ENCODE peak calls at places on chromosomes 3 and 15, in nine cellular contexts. One of them, this sample, is unnamed.
A peak's percentile ranks its signal among the peaks of the same experiment; 100 is the strongest.

GRCh38 chr15:38320181-38320580 is 67.5 kb downstream of the SPRED1 start:
- DNase-seq in left lung: no peak
- DNase-seq in ovary: no peak
- DNase-seq in psoas muscle: no peak
- DNase-seq in SJSA1: no peak
- DNase-seq in body of pancreas: no peak
- DNase-seq in fibroblast of the aortic adventitia: peak; percentile 52
- DNase-seq in LNCaP clone FGC: no peak
- DNase-seq in A549: no peak
- DNase-seq in this sample: no peak

GRCh38 chr15:27650244-27650643 is 448.9 kb downstream of the OCA2 start:
- DNase-seq in left lung: no peak
- DNase-seq in ovary: no peak
- DNase-seq in psoas muscle: no peak
- DNase-seq in SJSA1: no peak
- DNase-seq in body of pancreas: no peak
- DNase-seq in fibroblast of the aortic adventitia: no peak
- DNase-seq in LNCaP clone FGC: no peak
- DNase-seq in A549: no peak
- DNase-seq in this sample: no peak

GRCh38 chr15:27454281-27455060 is 483.5 kb downstream of the GABRG3 start:
- DNase-seq in left lung: no peak
- DNase-seq in ovary: no peak
- DNase-seq in psoas muscle: no peak
- DNase-seq in SJSA1: peak; percentile 56
- DNase-seq in body of pancreas: no peak
- DNase-seq in fibroblast of the aortic adventitia: peak; percentile 54
- DNase-seq in LNCaP clone FGC: no peak
- DNase-seq in A549: peak; percentile 50
- DNase-seq in this sample: no peak

GRCh38 chr15:67173015-67173414 is 81.4 kb downstream of the AAGAB start:
- DNase-seq in left lung: no peak
- DNase-seq in ovary: peak; percentile 23
- DNase-seq in psoas muscle: no peak
- DNase-seq in SJSA1: no peak
- DNase-seq in body of pancreas: no peak
- DNase-seq in fibroblast of the aortic adventitia: no peak
- DNase-seq in LNCaP clone FGC: no peak
- DNase-seq in A549: no peak
- DNase-seq in this sample: no peak

GRCh38 chr3:46400846-46401245 is 6.0 kb downstream of the CCR5AS start:
- DNase-seq in left lung: no peak
- DNase-seq in ovary: no peak
- DNase-seq in psoas muscle: no peak
- DNase-seq in SJSA1: no peak
- DNase-seq in body of pancreas: no peak
- DNase-seq in fibroblast of the aortic adventitia: no peak
- DNase-seq in LNCaP clone FGC: no peak
- DNase-seq in A549: no peak
- DNase-seq in this sample: no peak

GRCh38 chr3:190375250-190375649 is 12.7 kb upstream of the CLDN16 start:
- DNase-seq in left lung: no peak
- DNase-seq in ovary: no peak
- DNase-seq in psoas muscle: no peak
- DNase-seq in SJSA1: no peak
- DNase-seq in body of pancreas: no peak
- DNase-seq in fibroblast of the aortic adventitia: no peak
- DNase-seq in LNCaP clone FGC: no peak
- DNase-seq in A549: no peak
- DNase-seq in this sample: no peak

GRCh38 chr15:62625421-62626033 is 417.0 kb upstream of the TPM1 start:
- DNase-seq in left lung: no peak
- DNase-seq in ovary: no peak
- DNase-seq in psoas muscle: no peak
- DNase-seq in SJSA1: no peak
- DNase-seq in body of pancreas: no peak
- DNase-seq in fibroblast of the aortic adventitia: peak; percentile 42
- DNase-seq in LNCaP clone FGC: no peak
- DNase-seq in A549: no peak
- DNase-seq in this sample: no peak

GRCh38 chr3:122533480-122533879 is 18.7 kb upstream of the KPNA1 start:
- DNase-seq in left lung: no peak
- DNase-seq in ovary: no peak
- DNase-seq in psoas muscle: no peak
- DNase-seq in SJSA1: no peak
- DNase-seq in body of pancreas: no peak
- DNase-seq in fibroblast of the aortic adventitia: no peak
- DNase-seq in LNCaP clone FGC: no peak
- DNase-seq in A549: no peak
- DNase-seq in this sample: no peak

GRCh38 chr3:194315965-194316361 is 35.2 kb downstream of the CPN2 start:
- DNase-seq in left lung: peak; percentile 54
- DNase-seq in ovary: peak; percentile 52
- DNase-seq in psoas muscle: no peak
- DNase-seq in SJSA1: no peak
- DNase-seq in body of pancreas: no peak
- DNase-seq in fibroblast of the aortic adventitia: peak; percentile 60
- DNase-seq in LNCaP clone FGC: no peak
- DNase-seq in A549: peak; percentile 33
- DNase-seq in this sample: no peak

GRCh38 chr3:14925729-14926591 is 21.4 kb upstream of the NR2C2 start:
- DNase-seq in left lung: no peak
- DNase-seq in ovary: no peak
- DNase-seq in psoas muscle: no peak
- DNase-seq in SJSA1: no peak
- DNase-seq in body of pancreas: no peak
- DNase-seq in fibroblast of the aortic adventitia: peak; percentile 80
- DNase-seq in LNCaP clone FGC: peak; percentile 46
- DNase-seq in A549: peak; percentile 72
- DNase-seq in this sample: no peak

GRCh38 chr3:58664611-58665010 is 2.0 kb downstream of the FAM3D start:
- DNase-seq in left lung: no peak
- DNase-seq in ovary: no peak
- DNase-seq in psoas muscle: no peak
- DNase-seq in SJSA1: no peak
- DNase-seq in body of pancreas: no peak
- DNase-seq in fibroblast of the aortic adventitia: no peak
- DNase-seq in LNCaP clone FGC: no peak
- DNase-seq in A549: no peak
- DNase-seq in this sample: peak; percentile 2

GRCh38 chr15:28980709-28981350 is 95.1 kb downstream of the APBA2 start:
- DNase-seq in left lung: no peak
- DNase-seq in ovary: no peak
- DNase-seq in psoas muscle: no peak
- DNase-seq in SJSA1: no peak
- DNase-seq in body of pancreas: no peak
- DNase-seq in fibroblast of the aortic adventitia: no peak
- DNase-seq in LNCaP clone FGC: no peak
- DNase-seq in A549: no peak
- DNase-seq in this sample: no peak

GRCh38 chr3:119148493-119149180 is 2.7 kb downstream of the TEX55 start:
- DNase-seq in left lung: no peak
- DNase-seq in ovary: no peak
- DNase-seq in psoas muscle: no peak
- DNase-seq in SJSA1: no peak
- DNase-seq in body of pancreas: no peak
- DNase-seq in fibroblast of the aortic adventitia: peak; percentile 38
- DNase-seq in LNCaP clone FGC: no peak
- DNase-seq in A549: peak; percentile 61
- DNase-seq in this sample: no peak

GRCh38 chr15:65004993-65005392 is 15.3 kb upstream of the SPG21 start:
- DNase-seq in left lung: no peak
- DNase-seq in ovary: no peak
- DNase-seq in psoas muscle: no peak
- DNase-seq in SJSA1: no peak
- DNase-seq in body of pancreas: no peak
- DNase-seq in fibroblast of the aortic adventitia: no peak
- DNase-seq in LNCaP clone FGC: no peak
- DNase-seq in A549: no peak
- DNase-seq in this sample: no peak

GRCh38 chr15:51191766-51192165 is 97.1 kb upstream of the TNFAIP8L3 start:
- DNase-seq in left lung: no peak
- DNase-seq in ovary: no peak
- DNase-seq in psoas muscle: no peak
- DNase-seq in SJSA1: no peak
- DNase-seq in body of pancreas: no peak
- DNase-seq in fibroblast of the aortic adventitia: no peak
- DNase-seq in LNCaP clone FGC: no peak
- DNase-seq in A549: no peak
- DNase-seq in this sample: no peak

GRCh38 chr3:126685493-126685892 is 18.5 kb upstream of the CHCHD6 start:
- DNase-seq in left lung: no peak
- DNase-seq in ovary: no peak
- DNase-seq in psoas muscle: no peak
- DNase-seq in SJSA1: no peak
- DNase-seq in body of pancreas: no peak
- DNase-seq in fibroblast of the aortic adventitia: peak; percentile 56
- DNase-seq in LNCaP clone FGC: no peak
- DNase-seq in A549: no peak
- DNase-seq in this sample: no peak

GRCh38 chr3:119937229-119937628 is 155.3 kb downstream of the NR1I2 start:
- DNase-seq in left lung: no peak
- DNase-seq in ovary: no peak
- DNase-seq in psoas muscle: no peak
- DNase-seq in SJSA1: no peak
- DNase-seq in body of pancreas: no peak
- DNase-seq in fibroblast of the aortic adventitia: no peak
- DNase-seq in LNCaP clone FGC: no peak
- DNase-seq in A549: no peak
- DNase-seq in this sample: no peak

GRCh38 chr15:90083954-90084607 is 18.2 kb downstream of the IDH2 start:
- DNase-seq in left lung: no peak
- DNase-seq in ovary: no peak
- DNase-seq in psoas muscle: no peak
- DNase-seq in SJSA1: no peak
- DNase-seq in body of pancreas: no peak
- DNase-seq in fibroblast of the aortic adventitia: no peak
- DNase-seq in LNCaP clone FGC: no peak
- DNase-seq in A549: no peak
- DNase-seq in this sample: no peak

GRCh38 chr3:134008630-134009156 is 21.0 kb downstream of the SLCO2A1 start:
- DNase-seq in left lung: no peak
- DNase-seq in ovary: no peak
- DNase-seq in psoas muscle: no peak
- DNase-seq in SJSA1: peak; percentile 92
- DNase-seq in body of pancreas: no peak
- DNase-seq in fibroblast of the aortic adventitia: peak; percentile 85
- DNase-seq in LNCaP clone FGC: no peak
- DNase-seq in A549: peak; percentile 25
- DNase-seq in this sample: no peak

GRCh38 chr15:54960266-54960665 is 236.5 kb downstream of the RSL24D1 start:
- DNase-seq in left lung: no peak
- DNase-seq in ovary: no peak
- DNase-seq in psoas muscle: no peak
- DNase-seq in SJSA1: no peak
- DNase-seq in body of pancreas: no peak
- DNase-seq in fibroblast of the aortic adventitia: no peak
- DNase-seq in LNCaP clone FGC: no peak
- DNase-seq in A549: no peak
- DNase-seq in this sample: no peak

GRCh38 chr3:65595997-65596300 is 442.8 kb downstream of the MAGI1 start:
- DNase-seq in left lung: no peak
- DNase-seq in ovary: no peak
- DNase-seq in psoas muscle: no peak
- DNase-seq in SJSA1: no peak
- DNase-seq in body of pancreas: no peak
- DNase-seq in fibroblast of the aortic adventitia: no peak
- DNase-seq in LNCaP clone FGC: no peak
- DNase-seq in A549: no peak
- DNase-seq in this sample: no peak
- H3K4me3 ChIP-seq in left lung: no peak overlapping the region
- H3K4me3 ChIP-seq in ovary: no peak overlapping the region
- H3K4me3 ChIP-seq in psoas muscle: no peak overlapping the region
- H3K4me3 ChIP-seq in SJSA1: no peak overlapping the region
- H3K4me3 ChIP-seq in body of pancreas: no peak overlapping the region
- H3K4me3 ChIP-seq in fibroblast of the aortic adventitia: no peak overlapping the region
- H3K4me3 ChIP-seq in LNCaP clone FGC: no peak overlapping the region
- H3K4me3 ChIP-seq in A549: no peak overlapping the region
- H3K4me3 ChIP-seq in this sample: no peak overlapping the region

GRCh38 chr3:155676252-155676981 is 68.5 kb downstream of the PLCH1 start:
- DNase-seq in left lung: peak; percentile 50
- DNase-seq in ovary: no peak
- DNase-seq in psoas muscle: peak; percentile 41
- DNase-seq in SJSA1: peak; percentile 45
- DNase-seq in body of pancreas: peak; percentile 22
- DNase-seq in fibroblast of the aortic adventitia: peak; percentile 60
- DNase-seq in LNCaP clone FGC: no peak
- DNase-seq in A549: peak; percentile 13
- DNase-seq in this sample: no peak
- H3K4me3 ChIP-seq in left lung: peak overlapping the region; percentile 7
- H3K4me3 ChIP-seq in ovary: no peak overlapping the region
- H3K4me3 ChIP-seq in psoas muscle: peak overlapping the region; percentile 39
- H3K4me3 ChIP-seq in SJSA1: peak overlapping the region; percentile 16
- H3K4me3 ChIP-seq in body of pancreas: no peak overlapping the region
- H3K4me3 ChIP-seq in fibroblast of the aortic adventitia: peak overlapping the region; percentile 45
- H3K4me3 ChIP-seq in LNCaP clone FGC: no peak overlapping the region
- H3K4me3 ChIP-seq in A549: peak overlapping the region; percentile 23
- H3K4me3 ChIP-seq in this sample: peak overlapping the region; percentile 10

DNA sequence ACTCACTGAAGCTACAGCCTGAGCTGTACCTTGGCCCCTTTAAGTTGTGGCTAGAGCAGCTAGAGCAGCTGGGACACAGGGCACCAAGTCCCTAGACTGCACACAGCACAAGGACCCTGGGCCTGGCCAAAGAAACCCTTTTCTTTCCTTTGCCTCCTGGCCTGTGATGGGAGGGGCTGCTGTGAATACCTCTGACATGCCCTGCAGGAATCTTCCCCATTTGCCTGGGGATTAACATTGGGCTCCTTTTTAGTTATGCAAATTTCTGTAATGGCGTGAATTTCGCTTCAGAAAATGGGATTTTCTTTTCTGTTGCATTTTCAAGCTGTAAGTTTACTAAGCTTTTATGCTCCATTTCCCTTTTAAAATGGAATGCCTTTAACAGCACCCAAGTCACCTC is 611.2 kb upstream of the ARPP21 start:
- DNase-seq in left lung: no peak
- DNase-seq in ovary: no peak
- DNase-seq in psoas muscle: no peak
- DNase-seq in SJSA1: no peak
- DNase-seq in body of pancreas: no peak
- DNase-seq in fibroblast of the aortic adventitia: no peak
- DNase-seq in LNCaP clone FGC: no peak
- DNase-seq in A549: no peak
- DNase-seq in this sample: no peak
- H3K4me3 ChIP-seq in left lung: no peak overlapping the region
- H3K4me3 ChIP-seq in ovary: no peak overlapping the region
- H3K4me3 ChIP-seq in psoas muscle: no peak overlapping the region
- H3K4me3 ChIP-seq in SJSA1: no peak overlapping the region
- H3K4me3 ChIP-seq in body of pancreas: no peak overlapping the region
- H3K4me3 ChIP-seq in fibroblast of the aortic adventitia: no peak overlapping the region
- H3K4me3 ChIP-seq in LNCaP clone FGC: no peak overlapping the region
- H3K4me3 ChIP-seq in A549: no peak overlapping the region
- H3K4me3 ChIP-seq in this sample: no peak overlapping the region

DNA sequence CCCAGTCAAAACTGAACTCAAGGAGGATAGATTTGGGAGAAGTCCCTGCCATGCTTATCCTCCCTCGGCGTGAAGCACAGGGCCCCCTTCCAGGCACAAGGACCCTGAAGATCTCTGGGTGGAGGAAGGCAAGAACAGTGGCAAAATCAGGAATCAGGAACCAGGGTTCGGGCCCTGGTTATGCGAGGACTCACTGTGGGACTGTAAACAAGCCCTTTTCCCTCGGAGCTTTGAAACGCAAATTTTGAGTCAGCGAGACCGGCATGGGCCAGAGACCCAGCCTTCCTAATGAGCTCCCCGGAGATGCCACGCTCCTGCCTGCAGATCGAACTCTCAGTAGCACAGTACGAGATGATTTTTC is 70.2 kb downstream of the SLC12A8 start:
- DNase-seq in left lung: no peak
- DNase-seq in ovary: no peak
- DNase-seq in psoas muscle: no peak
- DNase-seq in SJSA1: no peak
- DNase-seq in body of pancreas: no peak
- DNase-seq in fibroblast of the aortic adventitia: no peak
- DNase-seq in LNCaP clone FGC: no peak
- DNase-seq in A549: no peak
- DNase-seq in this sample: no peak
- H3K4me3 ChIP-seq in left lung: peak overlapping the region; percentile 31
- H3K4me3 ChIP-seq in ovary: no peak overlapping the region
- H3K4me3 ChIP-seq in psoas muscle: peak overlapping the region; percentile 59
- H3K4me3 ChIP-seq in SJSA1: no peak overlapping the region
- H3K4me3 ChIP-seq in body of pancreas: no peak overlapping the region
- H3K4me3 ChIP-seq in fibroblast of the aortic adventitia: no peak overlapping the region
- H3K4me3 ChIP-seq in LNCaP clone FGC: no peak overlapping the region
- H3K4me3 ChIP-seq in A549: no peak overlapping the region
- H3K4me3 ChIP-seq in this sample: no peak overlapping the region